ENCODE peak calls at places on chromosomes 12 and 14, in six cellular contexts. M is right atrium auricular region; W is activated naive CD4-positive, alpha-beta T cell; V is amniotic stem cell; X is NCI-H2081; N is activated gamma-delta T cell. D is an unnamed sample.

GRCh38 chr12:51693569-51693968 is 102.5 kb downstream of the SCN8A start:
- DNase-seq in M (no peak), W (no peak), V (no peak), X (no peak), N (no peak), D (no peak)

GRCh38 chr14:90299408-90299807 is 32.3 kb downstream of the NRDE2 start:
- DNase-seq in M (no peak), W (no peak), V (no peak), X (no peak), N (no peak), D (no peak)

GRCh38 chr14:100822007-100822406 is 3.9 kb upstream of the MEG3 start:
- DNase-seq in M (no peak), W (no peak), V (no peak), X (no peak), N (no peak), D (no peak)

GRCh38 chr12:2332266-2332665 is 279.5 kb downstream of the CACNA1C start:
- DNase-seq in M (no peak), W (no peak), V (no peak), X (no peak), N (no peak), D (no peak)

GRCh38 chr12:13033266-13033875 is 10.8 kb upstream of the FAM234B start:
- DNase-seq in M (no peak), W (no peak), V (no peak), X (no peak), N (no peak), D (no peak)

GRCh38 chr12:130480887-130481286 is 143.2 kb downstream of the PIWIL1 start:
- DNase-seq in M (no peak), W (no peak), V (no peak), X (no peak), N (no peak), D (no peak)

GRCh38 chr12:5200276-5201087 is 156.8 kb downstream of the KCNA5 start:
- DNase-seq in M (no peak), W (no peak), V (no peak), X (peak; percentile 76), N (no peak), D (peak; percentile 52)

GRCh38 chr12:132395192-132395907 is 66.0 kb upstream of the GALNT9 start:
- DNase-seq in M (no peak), W (no peak), V (no peak), X (no peak), N (no peak), D (no peak)

GRCh38 chr12:53200458-53201169 is 6.4 kb downstream of the ITGB7 start:
- DNase-seq in M (no peak), W (no peak), V (no peak), X (no peak), N (no peak), D (no peak)

GRCh38 chr14:47194051-47194450 is 481.4 kb downstream of the MDGA2 start:
- DNase-seq in M (no peak), W (no peak), V (no peak), X (no peak), N (no peak), D (no peak)

GRCh38 chr12:27305673-27306504 is 26.7 kb upstream of the BMAL2 start:
- DNase-seq in M (no peak), W (no peak), V (peak; percentile 4), X (peak; percentile 6), N (no peak), D (no peak)

GRCh38 chr12:42462486-42462885 is 127.1 kb downstream of the PRICKLE1 start:
- DNase-seq in M (no peak), W (no peak), V (no peak), X (no peak), N (no peak), D (no peak)

GRCh38 chr12:89230376-89231101 is 121.8 kb downstream of the DUSP6 start:
- DNase-seq in M (no peak), W (no peak), V (no peak), X (no peak), N (no peak), D (no peak)

GRCh38 chr12:18141583-18141982 is 51.6 kb upstream of the RERGL start:
- DNase-seq in M (no peak), W (no peak), V (peak; percentile 5), X (peak; percentile 45), N (no peak), D (no peak)

GRCh38 chr12:2309647-2310046 is 256.9 kb downstream of the CACNA1C start:
- DNase-seq in M (no peak), W (no peak), V (no peak), X (no peak), N (no peak), D (no peak)

GRCh38 chr12:130258863-130259262 is 78.8 kb upstream of the PIWIL1 start:
- DNase-seq in M (no peak), W (no peak), V (no peak), X (no peak), N (no peak), D (no peak)

GRCh38 chr14:99234366-99234765 is 37.6 kb downstream of the BCL11B start:
- DNase-seq in M (no peak), W (no peak), V (no peak), X (no peak), N (no peak), D (no peak)

GRCh38 chr12:4383304-4383865 is 3.9 kb upstream of the FGF23 start:
- DNase-seq in M (no peak), W (no peak), V (no peak), X (peak; percentile 18), N (no peak), D (no peak)

GRCh38 chr14:95113476-95113875 is 43.9 kb downstream of the DICER1 start:
- DNase-seq in M (no peak), W (no peak), V (no peak), X (no peak), N (no peak), D (no peak)

GRCh38 chr12:12428961-12429657 is 72.2 kb downstream of the BORCS5 start:
- DNase-seq in M (no peak), W (no peak), V (no peak), X (no peak), N (no peak), D (no peak)

GRCh38 chr12:70049596-70050360 is 193.5 kb upstream of the CNOT2 start:
- DNase-seq in M (no peak), W (no peak), V (no peak), X (no peak), N (no peak), D (no peak)

GRCh38 chr12:53159195-53159834 is 21.2 kb upstream of the ZNF740 start:
- DNase-seq in M (peak; percentile 86), W (peak; percentile 76), V (peak; percentile 21), X (peak; percentile 84), N (peak; percentile 19), D (peak; percentile 80)

GRCh38 chr14:55914771-55915170 is 203.4 kb upstream of the PELI2 start:
- DNase-seq in M (no peak), W (no peak), V (no peak), X (no peak), N (no peak), D (no peak)

GRCh38 chr12:53613821-53614220 is 12.4 kb downstream of the ATF7 start:
- DNase-seq in M (no peak), W (no peak), V (no peak), X (no peak), N (no peak), D (no peak)

GRCh38 chr12:8692573-8692972 is 5.2 kb upstream of the RIMKLB start:
- DNase-seq in M (no peak), W (no peak), V (no peak), X (peak; percentile 79), N (no peak), D (no peak)

GRCh38 chr12:19382111-19382526 is 57.2 kb upstream of the AEBP2 start:
- DNase-seq in M (peak; percentile 59), W (no peak), V (peak; percentile 75), X (no peak), N (no peak), D (no peak)

GRCh38 chr14:53670701-53671100 is 285.9 kb downstream of the BMP4 start:
- DNase-seq in M (no peak), W (no peak), V (peak; percentile 5), X (no peak), N (no peak), D (no peak)

GRCh38 chr12:64610660-64611429 is 550 bp downstream of the RASSF3 start:
- DNase-seq in M (peak; percentile 69), W (peak; percentile 8), V (no peak), X (peak; percentile 81), N (peak; percentile 63), D (peak; percentile 49)

GRCh38 chr14:59631237-59631636 is 54.6 kb upstream of the CCDC175 start:
- DNase-seq in M (no peak), W (no peak), V (no peak), X (peak; percentile 59), N (no peak), D (no peak)

GRCh38 chr12:132323171-132324010 is 6.0 kb downstream of the GALNT9 start:
- DNase-seq in M (no peak), W (no peak), V (no peak), X (no peak), N (no peak), D (no peak)

GRCh38 chr12:53070901-53071492 is 8.2 kb downstream of the SPRYD3 start:
- DNase-seq in M (no peak), W (no peak), V (no peak), X (no peak), N (no peak), D (no peak)